ENCODE peak calls at places on chromosomes 13 and 19, in six cellular contexts. One of them, this sample, is unnamed.

GRCh38 chr13:112842931-112843391 is 126.1 kb upstream of the MCF2L start:
- DNase-seq in heart left ventricle: no peak
- DNase-seq in AG04450: no peak
- DNase-seq in choroid plexus epithelial cell: no peak
- DNase-seq in WTC11: no peak
- DNase-seq in adrenal gland: no peak
- DNase-seq in this sample: no peak

GRCh38 chr13:80881495-80882482 is 540.9 kb upstream of the SPRY2 start:
- DNase-seq in heart left ventricle: no peak
- DNase-seq in AG04450: no peak
- DNase-seq in choroid plexus epithelial cell: peak; percentile 26
- DNase-seq in WTC11: no peak
- DNase-seq in adrenal gland: no peak
- DNase-seq in this sample: no peak

GRCh38 chr13:77779461-77780272 is 82.2 kb downstream of the SLAIN1 start:
- DNase-seq in heart left ventricle: no peak
- DNase-seq in AG04450: peak; percentile 55
- DNase-seq in choroid plexus epithelial cell: peak; percentile 88
- DNase-seq in WTC11: no peak
- DNase-seq in adrenal gland: peak; percentile 35
- DNase-seq in this sample: no peak

GRCh38 chr19:38736413-38737280 is 7.6 kb downstream of the CAPN12 start:
- DNase-seq in heart left ventricle: no peak
- DNase-seq in AG04450: no peak
- DNase-seq in choroid plexus epithelial cell: peak; percentile 39
- DNase-seq in WTC11: peak; percentile 93
- DNase-seq in adrenal gland: peak; percentile 68
- DNase-seq in this sample: no peak

GRCh38 chr13:45362939-45363338 is 22.0 kb upstream of the TPT1 start:
- DNase-seq in heart left ventricle: no peak
- DNase-seq in AG04450: no peak
- DNase-seq in choroid plexus epithelial cell: no peak
- DNase-seq in WTC11: peak; percentile 68
- DNase-seq in adrenal gland: no peak
- DNase-seq in this sample: no peak

GRCh38 chr19:19749332-19750130 is 16.6 kb upstream of the ZNF14 start:
- DNase-seq in heart left ventricle: no peak
- DNase-seq in AG04450: no peak
- DNase-seq in choroid plexus epithelial cell: no peak
- DNase-seq in WTC11: no peak
- DNase-seq in adrenal gland: no peak
- DNase-seq in this sample: no peak

GRCh38 chr19:11142528-11143171 is 12.9 kb downstream of the SPC24 start:
- DNase-seq in heart left ventricle: peak; percentile 97
- DNase-seq in AG04450: peak; percentile 92
- DNase-seq in choroid plexus epithelial cell: peak; percentile 97
- DNase-seq in WTC11: peak; percentile 40
- DNase-seq in adrenal gland: peak; percentile 96
- DNase-seq in this sample: peak; percentile 82

GRCh38 chr13:28140433-28141125 is 2.2 kb downstream of the PAN3 start:
- DNase-seq in heart left ventricle: no peak
- DNase-seq in AG04450: no peak
- DNase-seq in choroid plexus epithelial cell: no peak
- DNase-seq in WTC11: peak; percentile 34
- DNase-seq in adrenal gland: no peak
- DNase-seq in this sample: no peak

GRCh38 chr19:4524808-4525562 is 6.7 kb upstream of the PLIN4 start:
- DNase-seq in heart left ventricle: peak; percentile 60
- DNase-seq in AG04450: no peak
- DNase-seq in choroid plexus epithelial cell: peak; percentile 55
- DNase-seq in WTC11: peak; percentile 87
- DNase-seq in adrenal gland: no peak
- DNase-seq in this sample: peak; percentile 71

GRCh38 chr13:38905861-38906260 is 84.8 kb downstream of the STOML3 start:
- DNase-seq in heart left ventricle: no peak
- DNase-seq in AG04450: no peak
- DNase-seq in choroid plexus epithelial cell: no peak
- DNase-seq in WTC11: no peak
- DNase-seq in adrenal gland: no peak
- DNase-seq in this sample: no peak

GRCh38 chr13:40235160-40235796 is 431.2 kb downstream of the FOXO1 start:
- DNase-seq in heart left ventricle: no peak
- DNase-seq in AG04450: no peak
- DNase-seq in choroid plexus epithelial cell: no peak
- DNase-seq in WTC11: no peak
- DNase-seq in adrenal gland: no peak
- DNase-seq in this sample: no peak

GRCh38 chr13:61036715-61037114 is 378.9 kb downstream of the PCDH20 start:
- DNase-seq in heart left ventricle: no peak
- DNase-seq in AG04450: no peak
- DNase-seq in choroid plexus epithelial cell: no peak
- DNase-seq in WTC11: no peak
- DNase-seq in adrenal gland: no peak
- DNase-seq in this sample: no peak

GRCh38 chr19:10009269-10009665 is 1.0 kb downstream of the COL5A3 start:
- DNase-seq in heart left ventricle: peak; percentile 87
- DNase-seq in AG04450: peak; percentile 85
- DNase-seq in choroid plexus epithelial cell: peak; percentile 85
- DNase-seq in WTC11: peak; percentile 79
- DNase-seq in adrenal gland: peak; percentile 40
- DNase-seq in this sample: peak; percentile 82

GRCh38 chr19:41373993-41374392 is 2.3 kb upstream of the TMEM91 start:
- DNase-seq in heart left ventricle: peak; percentile 92
- DNase-seq in AG04450: peak; percentile 89
- DNase-seq in choroid plexus epithelial cell: peak; percentile 97
- DNase-seq in WTC11: no peak
- DNase-seq in adrenal gland: peak; percentile 88
- DNase-seq in this sample: no peak

GRCh38 chr19:53275480-53275879 is 8.0 kb upstream of the VN1R4 start:
- DNase-seq in heart left ventricle: no peak
- DNase-seq in AG04450: no peak
- DNase-seq in choroid plexus epithelial cell: no peak
- DNase-seq in WTC11: no peak
- DNase-seq in adrenal gland: no peak
- DNase-seq in this sample: no peak

GRCh38 chr19:53272044-53272443 is 4.5 kb upstream of the VN1R4 start:
- DNase-seq in heart left ventricle: no peak
- DNase-seq in AG04450: no peak
- DNase-seq in choroid plexus epithelial cell: no peak
- DNase-seq in WTC11: no peak
- DNase-seq in adrenal gland: no peak
- DNase-seq in this sample: no peak
- TF ChIP-seq CTCF in heart left ventricle: no peak
- TF ChIP-seq CTCF in AG04450: no peak
- TF ChIP-seq CTCF in choroid plexus epithelial cell: no peak
- TF ChIP-seq CTCF in WTC11: no peak
- TF ChIP-seq CTCF in adrenal gland: no peak
- TF ChIP-seq CTCF in this sample: no peak

GRCh38 chr19:55340784-55341147 is 1.1 kb downstream of the KMT5C start:
- DNase-seq in heart left ventricle: no peak
- DNase-seq in AG04450: no peak
- DNase-seq in choroid plexus epithelial cell: no peak
- DNase-seq in WTC11: peak; percentile 47
- DNase-seq in adrenal gland: no peak
- DNase-seq in this sample: no peak

GRCh38 chr19:55340144-55340783 is 588 bp downstream of the KMT5C start:
- DNase-seq in heart left ventricle: no peak
- DNase-seq in AG04450: no peak
- DNase-seq in choroid plexus epithelial cell: no peak
- DNase-seq in WTC11: no peak
- DNase-seq in adrenal gland: peak; percentile 54
- DNase-seq in this sample: no peak

GRCh38 chr19:55342044-55342531 is 2.4 kb downstream of the KMT5C start:
- DNase-seq in heart left ventricle: no peak
- DNase-seq in AG04450: no peak
- DNase-seq in choroid plexus epithelial cell: no peak
- DNase-seq in WTC11: no peak
- DNase-seq in adrenal gland: no peak
- DNase-seq in this sample: no peak

GRCh38 chr19:55341191-55342043 is 1.7 kb downstream of the KMT5C start:
- DNase-seq in heart left ventricle: peak; percentile 83
- DNase-seq in AG04450: no peak
- DNase-seq in choroid plexus epithelial cell: peak; percentile 57
- DNase-seq in WTC11: peak; percentile 83
- DNase-seq in adrenal gland: peak; percentile 70
- DNase-seq in this sample: no peak

DNA sequence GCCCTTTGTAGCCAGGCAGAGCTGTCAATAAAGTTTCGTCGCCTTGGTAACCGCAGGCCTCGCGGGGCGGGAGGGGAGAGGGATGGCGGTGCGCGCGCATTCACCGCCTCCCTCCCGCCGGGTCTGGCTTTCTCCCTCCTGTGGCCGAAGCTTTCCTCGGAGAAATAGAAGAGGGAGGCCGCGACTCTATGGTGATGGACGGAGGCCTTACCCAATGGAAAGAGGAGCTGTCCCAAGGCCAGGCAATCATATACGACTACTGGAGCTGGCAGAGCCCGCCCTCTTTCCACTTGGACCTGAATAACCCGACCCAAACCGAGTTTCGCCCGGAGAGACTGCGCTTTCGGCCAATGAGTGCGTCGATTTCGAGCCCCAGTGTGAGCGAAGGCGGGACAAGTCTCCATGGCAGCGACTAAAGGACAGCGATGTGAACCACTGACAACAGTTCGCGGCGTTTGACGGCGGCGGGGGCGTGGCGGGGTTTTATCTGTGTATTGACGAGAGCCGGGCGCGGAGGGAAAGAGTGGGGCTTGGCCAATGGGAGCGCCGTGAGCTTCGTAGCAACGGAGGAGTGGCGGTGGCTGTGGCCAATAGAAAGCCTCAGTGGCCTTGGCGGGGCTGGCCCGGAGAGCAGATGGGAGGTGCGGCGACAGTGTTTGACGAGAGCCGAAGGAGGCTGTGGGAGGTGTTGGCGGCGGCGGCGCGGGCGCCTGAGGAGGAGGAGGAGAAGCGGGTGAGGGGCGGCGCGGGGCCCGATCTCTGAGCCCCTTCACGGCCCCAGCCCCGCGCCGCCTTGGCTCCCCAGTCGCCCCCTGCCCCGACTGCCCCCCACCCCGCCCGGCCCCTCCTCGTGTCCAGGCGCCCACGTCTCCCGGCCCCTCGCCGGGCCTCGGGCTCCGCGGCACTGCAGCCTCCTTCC is at the start of gene KMT5C:
- DNase-seq in heart left ventricle: peak; percentile 100
- DNase-seq in AG04450: peak; percentile 100
- DNase-seq in choroid plexus epithelial cell: peak; percentile 100
- DNase-seq in WTC11: peak; percentile 100
- DNase-seq in adrenal gland: peak; percentile 100
- DNase-seq in this sample: peak; percentile 100
- TF ChIP-seq CTCF in heart left ventricle: peak; percentile 66
- TF ChIP-seq CTCF in AG04450: peak; percentile 43
- TF ChIP-seq CTCF in choroid plexus epithelial cell: peak; percentile 50
- TF ChIP-seq CTCF in WTC11: no peak
- TF ChIP-seq CTCF in adrenal gland: peak; percentile 52
- TF ChIP-seq CTCF in this sample: no peak

DNA sequence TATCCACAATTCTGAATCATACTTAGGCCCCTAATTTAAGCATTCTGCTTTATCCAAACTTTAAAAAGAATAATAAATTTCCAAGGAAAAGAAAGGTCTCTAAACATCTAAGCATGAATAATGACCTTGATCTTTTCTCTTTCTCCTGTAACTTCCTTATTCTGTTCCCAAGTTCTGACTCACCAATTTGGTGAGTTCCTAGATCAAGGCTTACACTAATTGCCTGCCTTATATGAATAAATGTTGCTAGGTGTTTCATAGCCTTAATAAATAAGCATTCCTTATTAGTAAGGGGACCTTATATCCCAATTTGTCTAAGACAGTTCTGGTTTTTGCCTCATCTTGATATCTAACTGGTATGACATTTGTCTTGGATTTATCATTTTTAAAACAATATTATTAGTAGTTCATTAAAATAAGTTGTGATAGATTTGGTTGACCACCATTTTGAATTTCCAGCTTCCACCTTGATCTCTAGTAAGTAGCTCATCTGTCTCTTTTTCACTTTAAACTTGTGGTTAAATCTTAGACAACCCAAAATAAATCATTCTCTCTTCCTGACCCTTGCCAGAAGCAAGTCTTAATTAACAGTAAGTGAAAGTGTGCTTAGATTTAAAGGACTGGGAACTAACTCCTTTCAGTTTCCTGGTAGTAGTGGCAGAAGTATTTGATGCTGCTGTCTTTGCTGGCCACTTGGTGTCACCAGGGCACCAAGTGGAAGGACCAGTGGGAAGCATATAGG is 121.2 kb upstream of the MLNR start:
- DNase-seq in heart left ventricle: no peak
- DNase-seq in AG04450: no peak
- DNase-seq in choroid plexus epithelial cell: peak; percentile 47
- DNase-seq in WTC11: no peak
- DNase-seq in adrenal gland: no peak
- DNase-seq in this sample: no peak
- TF ChIP-seq CTCF in heart left ventricle: peak; percentile 64
- TF ChIP-seq CTCF in AG04450: no peak
- TF ChIP-seq CTCF in choroid plexus epithelial cell: peak; percentile 54
- TF ChIP-seq CTCF in WTC11: no peak
- TF ChIP-seq CTCF in adrenal gland: peak; percentile 47
- TF ChIP-seq CTCF in this sample: no peak

GRCh38 chr19:1774999-1775772 is 21.9 kb downstream of the ONECUT3 start:
- DNase-seq in heart left ventricle: no peak
- DNase-seq in AG04450: no peak
- DNase-seq in choroid plexus epithelial cell: peak; percentile 22
- DNase-seq in WTC11: peak; percentile 72
- DNase-seq in adrenal gland: no peak
- DNase-seq in this sample: no peak
- TF ChIP-seq CTCF in heart left ventricle: peak; percentile 31
- TF ChIP-seq CTCF in AG04450: peak; percentile 45
- TF ChIP-seq CTCF in choroid plexus epithelial cell: peak; percentile 48
- TF ChIP-seq CTCF in WTC11: peak; percentile 98
- TF ChIP-seq CTCF in adrenal gland: no peak
- TF ChIP-seq CTCF in this sample: peak; percentile 50

DNA sequence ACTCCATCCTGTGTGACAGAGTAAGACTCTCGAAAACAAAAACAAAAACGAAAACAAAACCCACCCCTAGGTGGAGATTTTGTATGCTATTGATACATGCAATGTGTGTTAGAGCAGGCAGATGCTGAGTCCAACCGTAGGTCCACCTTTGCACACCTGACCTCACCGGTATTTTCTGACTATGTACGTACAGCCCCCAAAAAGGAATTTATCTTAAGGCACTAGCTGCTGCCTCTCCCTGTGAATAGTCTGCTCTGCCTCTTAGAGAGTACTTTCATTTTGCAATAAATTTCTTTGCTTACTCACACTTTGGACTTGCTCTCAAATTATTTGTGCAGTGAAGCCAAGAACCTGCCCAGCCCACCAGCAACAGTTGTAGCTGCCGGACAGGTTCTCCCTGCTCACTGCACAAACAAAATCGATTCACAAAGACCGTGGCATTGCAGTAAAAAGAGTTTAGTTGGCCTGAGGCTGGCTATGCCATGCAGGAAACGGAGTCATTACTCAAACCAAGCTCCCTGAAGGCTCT is 8.2 kb upstream of the ZNF77 start:
- DNase-seq in heart left ventricle: no peak
- DNase-seq in AG04450: no peak
- DNase-seq in choroid plexus epithelial cell: peak; percentile 33
- DNase-seq in WTC11: no peak
- DNase-seq in adrenal gland: no peak
- DNase-seq in this sample: no peak
- TF ChIP-seq CTCF in heart left ventricle: no peak
- TF ChIP-seq CTCF in AG04450: no peak
- TF ChIP-seq CTCF in choroid plexus epithelial cell: no peak
- TF ChIP-seq CTCF in WTC11: no peak
- TF ChIP-seq CTCF in adrenal gland: no peak
- TF ChIP-seq CTCF in this sample: peak; percentile 55

This sample was measured in mesothelial cell of epicardium.